ENCODE peak calls at places on chromosome 6, in four cellular contexts. H is thoracic aorta, V is thyroid gland, E is uterus. U is an unnamed sample.
A peak's percentile ranks its signal among the peaks of the same experiment; 100 is the strongest.

GRCh38 chr6:134549854-134550253 is 231.9 kb upstream of the SGK1 start:
- DNase-seq in V (no peak), H (no peak), E (no peak), U (no peak)

GRCh38 chr6:91276315-91276714 is 689.4 kb upstream of the MAP3K7 start:
- DNase-seq in H (no peak), V (no peak), E (no peak), U (no peak)

GRCh38 chr6:31697555-31697954 is 5.6 kb downstream of the ABHD16A start:
- DNase-seq in E (no peak), H (no peak), V (no peak), U (no peak)

GRCh38 chr6:151291145-151292055 is 51.6 kb downstream of the AKAP12 start:
- DNase-seq in H (no peak), E (peak; percentile 56), V (peak; percentile 88), U (peak; percentile 78)

GRCh38 chr6:142458857-142459256 is 157.1 kb downstream of the ADGRG6 start:
- DNase-seq in E (no peak), H (no peak), V (no peak), U (no peak)

GRCh38 chr6:111061493-111061892 is 25.8 kb upstream of the SLC16A10 start:
- DNase-seq in V (no peak), E (no peak), H (no peak), U (no peak)

GRCh38 chr6:163415176-163415619 is 680 bp downstream of the QKI start:
- DNase-seq in V (peak; percentile 23), H (no peak), E (peak; percentile 41), U (no peak)

GRCh38 chr6:107676002-107676401 is 148.1 kb downstream of the SCML4 start:
- DNase-seq in V (no peak), H (no peak), E (peak; percentile 64), U (no peak)

GRCh38 chr6:12637960-12638641 is 78.5 kb upstream of the PHACTR1 start:
- DNase-seq in H (no peak), V (peak; percentile 23), E (peak; percentile 13), U (no peak)

GRCh38 chr6:15511248-15512125 is 151.3 kb downstream of the DTNBP1 start:
- DNase-seq in H (no peak), E (no peak), V (no peak), U (no peak)

GRCh38 chr6:170124150-170124549 is 166.7 kb downstream of the DLL1 start:
- DNase-seq in E (peak; percentile 2), H (no peak), V (no peak), U (no peak)

GRCh38 chr6:143335865-143336264 is 114.6 kb downstream of the ADAT2 start:
- DNase-seq in V (no peak), E (no peak), H (no peak), U (no peak)

GRCh38 chr6:219019-219570 is 73.2 kb upstream of the DUSP22 start:
- DNase-seq in H (no peak), V (no peak), E (no peak), U (no peak)

GRCh38 chr6:220312-220711 is 72.0 kb upstream of the DUSP22 start:
- DNase-seq in E (no peak), V (no peak), H (no peak), U (no peak)

GRCh38 chr6:219641-220198 is 72.6 kb upstream of the DUSP22 start:
- DNase-seq in E (no peak), V (no peak), H (peak; percentile 31), U (peak; percentile 16)

GRCh38 chr6:217048-217659 is 75.1 kb upstream of the DUSP22 start:
- DNase-seq in E (no peak), H (no peak), V (no peak), U (no peak)

DNA sequence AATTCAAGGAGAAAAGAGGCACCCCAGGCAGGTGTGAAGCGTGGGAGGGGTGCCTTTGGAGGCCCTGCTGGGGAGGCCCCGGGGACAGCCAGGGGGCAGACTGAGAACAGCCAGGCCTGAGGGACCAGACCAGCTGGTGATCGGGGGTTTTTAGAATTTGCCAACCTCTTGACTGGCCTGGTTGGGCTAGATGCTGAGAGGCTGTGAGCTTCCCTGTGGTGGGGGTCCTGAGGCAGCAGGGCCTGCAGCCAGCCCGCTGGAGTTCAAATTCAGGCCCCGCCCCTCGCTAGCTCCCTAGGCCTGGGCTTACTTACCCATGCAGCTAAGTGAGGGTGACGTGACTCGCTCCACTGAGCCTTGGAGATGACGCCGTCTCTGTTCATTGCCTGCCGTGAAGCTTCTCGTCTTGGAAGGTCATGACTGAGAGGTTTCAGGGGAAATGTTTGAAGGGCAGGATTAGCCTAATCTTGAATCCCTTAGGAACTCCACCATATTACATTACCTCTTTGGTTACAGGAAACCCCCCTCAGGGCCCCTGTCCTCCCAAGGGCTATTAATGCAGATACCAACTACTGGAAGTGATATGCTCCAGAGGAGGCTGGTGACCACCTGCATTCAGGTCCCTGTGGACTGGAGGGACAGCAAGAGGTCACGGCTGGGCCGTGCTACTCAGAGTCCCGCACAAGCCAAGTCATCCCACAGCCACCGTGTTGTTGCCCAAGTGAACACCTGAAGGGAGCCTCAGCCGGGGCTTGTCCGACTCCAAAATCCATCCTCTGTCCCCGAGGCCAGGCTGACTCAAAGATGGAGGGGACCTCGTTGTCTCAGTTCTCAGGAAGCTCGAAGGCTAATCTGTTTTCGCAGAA is 73.9 kb upstream of the DUSP22 start:
- DNase-seq in V (peak; percentile 73), H (no peak), E (no peak), U (no peak)
- TF ChIP-seq CTCF in V (no peak), H (no peak), E (no peak), U (no peak)

GRCh38 chr6:16765235-16765634 is 4.0 kb upstream of the ATXN1 start:
- DNase-seq in V (no peak), E (no peak), H (no peak), U (no peak)
- H3K4me1 ChIP-seq in V (peaks cover 11% of the 10 kb centered on the region), E (peaks cover 2% of the 10 kb centered on the region), H (peaks cover 60% of the 10 kb centered on the region), U (peaks cover 32% of the 10 kb centered on the region)

GRCh38 chr6:149461670-149462069 is 23.1 kb downstream of the ZC3H12D start:
- DNase-seq in V (no peak), E (no peak), H (no peak), U (no peak)

GRCh38 chr6:149467265-149467664 is 17.5 kb downstream of the ZC3H12D start:
- DNase-seq in H (no peak), E (no peak), V (no peak), U (no peak)

GRCh38 chr6:149463781-149464180 is 21.0 kb downstream of the ZC3H12D start:
- DNase-seq in V (peak; percentile 40), H (no peak), E (no peak), U (no peak)

GRCh38 chr6:149468179-149468578 is 16.6 kb downstream of the ZC3H12D start:
- DNase-seq in E (no peak), H (no peak), V (no peak), U (no peak)

DNA sequence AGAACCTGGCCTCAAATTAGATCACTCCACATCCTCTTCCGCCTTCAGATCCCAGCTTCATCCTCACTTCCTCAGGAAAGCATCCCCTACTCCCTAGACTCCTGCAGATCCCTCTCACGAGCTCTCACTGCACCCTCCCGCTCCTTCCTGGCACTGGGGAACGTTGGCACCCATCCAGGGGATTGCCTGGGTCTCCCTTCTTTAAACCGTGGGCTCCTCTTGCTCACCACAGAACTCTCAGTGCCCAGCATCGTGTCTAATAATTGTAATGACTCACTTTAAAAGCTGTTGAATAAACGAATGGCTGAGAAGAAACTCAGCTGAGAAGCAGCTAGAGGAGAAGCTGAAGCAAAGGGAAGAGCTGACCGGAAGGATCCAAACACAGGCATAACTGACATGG is 20.4 kb downstream of the ZC3H12D start:
- DNase-seq in V (peak; percentile 23), E (no peak), H (no peak), U (no peak)
- TF ChIP-seq CTCF in V (no peak), E (no peak), H (no peak), U (no peak)

GRCh38 chr6:35176625-35177024 is 35.5 kb upstream of the TCP11 start:
- DNase-seq in V (no peak), E (no peak), H (no peak), U (no peak)

GRCh38 chr6:35178932-35179832 is 34.6 kb upstream of the SCUBE3 start:
- DNase-seq in H (no peak), E (no peak), V (peak; percentile 41), U (no peak)

GRCh38 chr6:35178012-35178411 is 35.7 kb upstream of the SCUBE3 start:
- DNase-seq in E (no peak), V (no peak), H (no peak), U (no peak)

GRCh38 chr6:35177586-35177985 is 36.2 kb upstream of the SCUBE3 start:
- DNase-seq in E (no peak), H (no peak), V (no peak), U (no peak)

DNA sequence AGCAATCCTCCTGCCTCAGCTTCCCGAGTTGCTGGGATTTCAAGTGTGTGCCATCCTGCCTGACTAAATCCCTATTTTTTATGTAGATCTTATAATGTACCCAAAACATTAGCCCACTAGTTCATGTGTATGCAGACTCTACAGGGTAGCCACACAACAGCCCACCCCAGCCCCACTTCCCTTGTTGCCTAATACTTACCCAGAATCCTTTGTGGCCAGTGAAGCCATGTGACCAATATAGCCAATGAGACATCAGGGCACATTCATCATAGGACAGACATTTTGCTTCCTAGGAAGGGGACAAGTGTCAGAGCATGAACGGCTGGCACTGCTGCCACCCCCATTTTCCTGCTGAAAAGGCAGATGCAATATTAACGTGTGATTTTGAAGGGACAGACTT is 36.0 kb upstream of the TCP11 start:
- DNase-seq in H (no peak), V (no peak), E (no peak), U (no peak)
- H3K4me1 ChIP-seq in H (peaks cover 45% of the 10 kb centered on the region), V (peaks cover 33% of the 10 kb centered on the region), E (no peaks in the 10 kb centered on the region), U (peaks cover 35% of the 10 kb centered on the region)

DNA sequence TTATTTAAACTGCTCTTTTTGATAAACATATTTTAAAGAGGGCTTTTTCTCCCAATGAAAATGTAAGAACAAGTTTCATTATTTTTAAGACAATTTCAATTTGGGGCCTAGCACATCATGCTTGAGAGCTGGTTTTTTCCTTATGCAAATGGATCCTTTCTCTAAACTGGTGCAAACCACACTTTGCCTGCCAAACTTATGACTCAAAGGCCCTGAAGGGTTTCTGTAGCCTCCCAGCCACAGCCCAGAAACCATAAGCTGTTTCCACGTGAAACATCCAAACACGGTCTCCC is 451 bp upstream of the HSF2 start:
- DNase-seq in E (no peak), V (no peak), H (no peak), U (no peak)
- TF ChIP-seq CTCF in E (no peak), V (no peak), H (no peak), U (no peak)

U was measured in ascending aorta.